ENCODE peak calls at places on chromosomes 3 and 15, in ten cellular contexts. C is heart left ventricle, X is B cell, T is activated B cell treated with CpG ODN at 0.5 μM for 24 hours, D is fibroblast of lung, L is OCI-LY7, R is Caco-2, P is brain microvascular endothelial cell, F is WTC11, E is lower lobe of right lung. Q is an unnamed sample.
A peak's percentile ranks its signal among the peaks of the same experiment; 100 is the strongest.

GRCh38 chr3:196988241-196989029 is 19.8 kb upstream of the PIGZ start:
- DNase-seq in X (no peak), P (no peak), T (no peak), E (no peak), D (no peak), L (peak; percentile 47), C (no peak), R (peak; percentile 87), F (peak; percentile 59), Q (no peak)

GRCh38 chr3:42161050-42161935 is 70.1 kb downstream of the TRAK1 start:
- DNase-seq in C (no peak), T (no peak), R (no peak), F (no peak), L (no peak), X (no peak), P (peak; percentile 62), E (no peak), D (peak; percentile 53), Q (no peak)

GRCh38 chr3:49802719-49803463 is at the start of gene INKA1:
- DNase-seq in F (peak; percentile 92), C (peak; percentile 92), R (peak; percentile 82), T (peak; percentile 82), X (peak; percentile 91), L (peak; percentile 93), D (peak; percentile 67), P (peak; percentile 54), E (peak; percentile 95), Q (peak; percentile 93)

GRCh38 chr3:159866201-159866746 is 122.4 kb upstream of the IL12A start:
- DNase-seq in C (no peak), T (no peak), L (no peak), D (peak; percentile 49), P (no peak), X (no peak), E (no peak), F (no peak), R (no peak), Q (no peak)

GRCh38 chr3:155701882-155702465 is 42.9 kb downstream of the PLCH1 start:
- DNase-seq in E (no peak), L (peak; percentile 76), T (no peak), F (no peak), X (no peak), P (peak; percentile 6), R (no peak), D (peak; percentile 42), C (no peak), Q (peak; percentile 42)

GRCh38 chr15:62469874-62470688 is 305.0 kb upstream of the C2CD4B start:
- DNase-seq in D (peak; percentile 98), L (no peak), T (no peak), P (peak; percentile 63), X (no peak), C (no peak), E (no peak), R (no peak), F (peak; percentile 41), Q (no peak)

GRCh38 chr3:5644773-5645172 is 457.3 kb downstream of the EDEM1 start:
- DNase-seq in E (no peak), D (no peak), P (no peak), F (no peak), X (no peak), C (no peak), L (no peak), R (no peak), T (no peak), Q (no peak)

GRCh38 chr3:140343709-140344417 is 334.0 kb upstream of the TRIM42 start:
- DNase-seq in E (no peak), T (no peak), L (no peak), R (no peak), C (no peak), F (no peak), D (no peak), P (no peak), X (no peak), Q (no peak)

GRCh38 chr15:44738340-44738984 is 2.1 kb downstream of the TRIM69 start:
- DNase-seq in D (peak; percentile 38), R (no peak), T (no peak), E (no peak), L (peak; percentile 67), P (no peak), C (no peak), F (no peak), X (no peak), Q (peak; percentile 36)

GRCh38 chr3:4358273-4358672 is 55.1 kb downstream of the SETMAR start:
- DNase-seq in P (no peak), E (no peak), T (no peak), C (no peak), R (no peak), F (no peak), D (no peak), X (no peak), L (no peak), Q (no peak)

GRCh38 chr15:25057574-25057973 is 102.8 kb downstream of the SNRPN start:
- DNase-seq in X (no peak), R (no peak), L (no peak), E (peak; percentile 5), D (no peak), P (no peak), C (no peak), T (no peak), F (no peak), Q (no peak)

GRCh38 chr15:90813796-90814192 is 54.6 kb upstream of the FURIN start:
- DNase-seq in X (no peak), C (no peak), F (no peak), T (no peak), P (no peak), L (no peak), D (no peak), E (no peak), R (no peak), Q (no peak)

DNA sequence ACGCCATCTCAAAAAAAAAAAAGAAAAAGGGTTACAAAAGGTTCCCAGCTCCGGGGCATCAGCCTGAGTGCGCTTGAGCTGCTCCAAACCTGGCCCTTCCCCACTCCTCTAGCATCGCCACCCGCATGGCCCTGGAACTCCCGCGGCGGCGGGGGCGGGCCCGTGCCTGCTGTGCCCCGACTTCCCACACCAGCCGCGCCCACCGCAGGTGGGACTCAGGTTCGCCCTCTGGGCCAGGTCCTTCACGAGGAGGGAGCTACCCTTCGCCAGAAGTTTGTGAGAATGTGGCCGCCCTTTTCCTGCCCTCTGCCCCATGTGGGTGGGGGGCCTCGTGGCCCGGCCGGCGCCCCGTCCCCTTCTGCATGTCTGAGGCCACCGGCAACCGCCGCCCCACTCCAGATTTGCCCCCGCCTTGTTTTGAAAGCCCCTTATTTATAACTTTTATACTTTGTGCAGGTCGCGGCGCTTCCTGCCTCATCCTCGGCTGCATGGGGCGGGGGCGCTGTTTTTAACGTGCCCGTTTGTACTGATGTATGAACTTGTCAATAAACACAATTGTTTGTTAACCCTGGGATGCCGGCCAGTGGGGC is 507 bp upstream of the JMJD7 start:
- DNase-seq in P (no peak), F (peak; percentile 55), D (no peak), T (peak; percentile 32), X (no peak), E (no peak), R (no peak), C (peak; percentile 32), L (peak; percentile 26), Q (no peak)
- TF ChIP-seq CTCF in P (no peak), F (no peak), D (no peak), T (no peak), X (no peak), E (no peak), R (no peak), C (no peak), L (peak; percentile 50), Q (no peak)

GRCh38 chr3:30954431-30954830 is 60.0 kb upstream of the GADL1 start:
- DNase-seq in D (no peak), R (no peak), T (no peak), X (no peak), E (no peak), C (no peak), P (no peak), F (no peak), L (no peak), Q (no peak)

GRCh38 chr3:30948436-30948835 is 54.0 kb upstream of the GADL1 start:
- DNase-seq in R (no peak), C (no peak), P (no peak), E (no peak), T (no peak), L (no peak), D (no peak), X (no peak), F (no peak), Q (no peak)

GRCh38 chr3:30952786-30953185 is 58.3 kb upstream of the GADL1 start:
- DNase-seq in R (no peak), L (no peak), D (peak; percentile 61), F (no peak), C (no peak), P (no peak), T (no peak), X (no peak), E (no peak), Q (no peak)

GRCh38 chr3:30951806-30952205 is 57.3 kb upstream of the GADL1 start:
- DNase-seq in X (no peak), C (no peak), E (no peak), D (peak; percentile 53), F (no peak), L (no peak), P (no peak), T (no peak), R (no peak), Q (no peak)
- TF ChIP-seq CTCF in X (no peak), C (no peak), E (no peak), D (no peak), F (no peak), L (no peak), P (no peak), T (no peak), R (no peak), Q (no peak)

DNA sequence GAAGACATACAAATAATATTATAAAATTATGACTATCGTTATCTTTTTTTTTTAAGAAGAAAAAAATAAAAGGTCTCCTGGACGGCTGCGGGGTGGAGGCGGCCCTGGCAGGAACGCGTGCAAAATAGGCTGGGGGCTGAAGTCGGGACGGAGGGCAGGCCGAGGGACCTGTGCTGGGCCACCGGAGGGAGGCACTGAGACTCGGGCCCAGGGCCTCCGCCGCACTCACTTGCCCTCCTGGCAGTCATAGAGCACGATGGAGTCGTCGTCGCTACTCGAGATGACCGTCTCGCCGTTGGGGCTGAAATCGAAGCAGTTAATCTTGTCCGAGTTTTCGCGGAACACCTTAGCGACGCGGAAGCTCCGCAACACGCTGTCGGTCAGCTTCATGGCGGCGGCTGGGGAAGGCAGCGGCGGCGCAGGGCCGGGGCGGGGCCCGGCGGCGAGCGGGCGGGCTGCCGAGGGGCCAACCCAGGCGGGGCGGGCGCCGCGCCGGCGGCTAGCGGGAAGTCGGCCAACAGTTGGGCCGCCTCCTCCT is 408 bp downstream of the WDR82 start:
- DNase-seq in L (peak; percentile 73), P (peak; percentile 19), F (peak; percentile 61), R (no peak), E (peak; percentile 83), T (no peak), C (no peak), D (peak; percentile 44), X (peak; percentile 67), Q (peak; percentile 65)
- TF ChIP-seq CTCF in L (peak; percentile 47), P (peak; percentile 56), F (no peak), R (peak; percentile 21), E (peak; percentile 49), T (no peak), C (peak; percentile 49), D (peak; percentile 40), X (peak; percentile 42), Q (peak; percentile 36)

DNA sequence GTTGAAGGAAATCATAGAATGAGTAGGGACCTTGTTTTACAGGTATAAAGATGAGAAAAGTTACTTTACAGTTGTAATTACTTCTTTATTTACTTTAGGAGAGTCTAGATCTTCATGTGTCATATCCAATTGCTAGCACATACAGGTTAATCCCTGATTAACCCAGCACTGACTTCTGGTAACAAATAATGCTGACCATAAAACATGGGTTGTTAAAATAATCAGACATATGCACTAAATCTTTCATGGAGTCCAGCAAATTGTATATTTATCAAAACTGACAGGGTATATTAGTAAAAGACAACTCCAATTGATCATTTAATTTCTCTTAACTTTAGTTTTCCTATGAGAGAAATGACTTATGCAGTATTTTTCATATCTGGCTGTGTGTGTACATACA is 245.2 kb downstream of the NFKBIZ start:
- DNase-seq in E (no peak), C (no peak), R (no peak), D (no peak), X (no peak), F (no peak), P (no peak), L (no peak), T (no peak), Q (no peak)
- TF ChIP-seq CTCF in E (no peak), C (no peak), R (no peak), D (no peak), X (no peak), F (no peak), P (no peak), L (no peak), T (no peak), Q (no peak)